ENCODE peak calls at places on chromosome X, in nine cellular contexts. I is posterior cingulate gyrus; Z is AG20443; U is stimulated activated CD4-positive, alpha-beta T cell treated with anti-CD3 and anti-CD28 coated beads, Interleukin-15, amount 100 ng/mL, for 1 hour; G is tibial artery; J is WTC11; P is HTR-8/SVneo; A is CD8-positive, alpha-beta T cell; T is left ventricle myocardium inferior. X is an unnamed sample.

GRCh38 chrX:113400193-113400704 is 559.6 kb upstream of the AMOT start:
- DNase-seq in I (no peak), Z (no peak), U (no peak), G (no peak), J (no peak), P (no peak), A (no peak), T (no peak), X (no peak)

GRCh38 chrX:128653524-128653923 is 601.3 kb upstream of the ACTRT1 start:
- DNase-seq in I (no peak), Z (no peak), U (no peak), G (no peak), J (no peak), P (no peak), A (no peak), T (no peak), X (no peak)

GRCh38 chrX:41045960-41046567 is 39.2 kb upstream of the USP9X start:
- DNase-seq in I (no peak), Z (peak; percentile 31), U (no peak), G (no peak), J (no peak), P (no peak), A (no peak), T (no peak), X (peak; percentile 85)

GRCh38 chrX:44012484-44013096 is 39.4 kb upstream of the NDP start:
- DNase-seq in I (no peak), Z (peak; percentile 63), U (peak; percentile 4), G (peak; percentile 66), J (no peak), P (peak; percentile 48), A (no peak), T (peak; percentile 18), X (peak; percentile 65)

GRCh38 chrX:69603566-69604194 is 12.2 kb upstream of the EDA start:
- DNase-seq in I (no peak), Z (no peak), U (no peak), G (no peak), J (no peak), P (no peak), A (no peak), T (no peak), X (peak; percentile 15)

GRCh38 chrX:69257504-69258127 is 92.4 kb upstream of the PJA1 start:
- DNase-seq in I (no peak), Z (no peak), U (no peak), G (no peak), J (no peak), P (no peak), A (no peak), T (no peak), X (no peak)

GRCh38 chrX:131067216-131067615 is 9.1 kb downstream of the ARHGAP36 start:
- DNase-seq in I (no peak), Z (no peak), U (no peak), G (no peak), J (peak; percentile 31), P (no peak), A (no peak), T (no peak), X (no peak)

GRCh38 chrX:48957477-48957826 is at the start of gene OTUD5:
- DNase-seq in I (peak; percentile 61), Z (peak; percentile 55), U (peak; percentile 43), G (peak; percentile 79), J (no peak), P (peak; percentile 41), A (peak; percentile 62), T (peak; percentile 51), X (no peak)

GRCh38 chrX:134025986-134026731 is 40.8 kb upstream of the GPC3 start:
- DNase-seq in I (no peak), Z (no peak), U (no peak), G (no peak), J (peak; percentile 11), P (no peak), A (no peak), T (no peak), X (no peak)

GRCh38 chrX:35664838-35665237 is 133.3 kb upstream of the MAGEB16 start:
- DNase-seq in I (no peak), Z (no peak), U (no peak), G (no peak), J (no peak), P (no peak), A (no peak), T (no peak), X (no peak)

GRCh38 chrX:72475952-72476668 is 96.5 kb downstream of the HDAC8 start:
- DNase-seq in I (no peak), Z (no peak), U (no peak), G (no peak), J (no peak), P (no peak), A (no peak), T (no peak), X (peak; percentile 46)

GRCh38 chrX:63918611-63919010 is 133.6 kb upstream of the ARHGEF9 start:
- DNase-seq in I (no peak), Z (peak; percentile 38), U (no peak), G (no peak), J (peak; percentile 13), P (no peak), A (no peak), T (no peak), X (no peak)

GRCh38 chrX:108224218-108224617 is 132.6 kb downstream of the ATG4A start:
- DNase-seq in I (no peak), Z (no peak), U (no peak), G (no peak), J (no peak), P (no peak), A (no peak), T (no peak), X (no peak)

GRCh38 chrX:71103110-71103983 is 3.2 kb downstream of the CXorf65 start:
- DNase-seq in I (no peak), Z (no peak), U (no peak), G (no peak), J (peak; percentile 66), P (no peak), A (no peak), T (no peak), X (no peak)

GRCh38 chrX:150870059-150870458 is 28.4 kb downstream of the CD99L2 start:
- DNase-seq in I (no peak), Z (no peak), U (no peak), G (no peak), J (no peak), P (no peak), A (no peak), T (no peak), X (no peak)

GRCh38 chrX:135688137-135688536 is 25.3 kb upstream of the CT45A1 start:
- DNase-seq in I (no peak), Z (no peak), U (no peak), G (no peak), J (peak; percentile 57), P (no peak), A (no peak), T (no peak), X (no peak)

GRCh38 chrX:137194164-137194563 is 160.4 kb upstream of the GPR101 start:
- DNase-seq in I (no peak), Z (peak; percentile 17), U (no peak), G (no peak), J (peak; percentile 24), P (no peak), A (no peak), T (no peak), X (peak; percentile 27)

GRCh38 chrX:53071604-53072417 is 10.4 kb upstream of the TSPYL2 start:
- DNase-seq in I (no peak), Z (peak; percentile 51), U (peak; percentile 26), G (peak; percentile 88), J (peak; percentile 55), P (peak; percentile 25), A (no peak), T (peak; percentile 51), X (peak; percentile 63)

GRCh38 chrX:9494806-9495205 is 29.9 kb downstream of the TBL1X start:
- DNase-seq in I (no peak), Z (peak; percentile 12), U (no peak), G (no peak), J (no peak), P (no peak), A (no peak), T (no peak), X (peak; percentile 13)

GRCh38 chrX:8919801-8920200 is 114.1 kb downstream of the FAM9B start:
- DNase-seq in I (no peak), Z (no peak), U (no peak), G (no peak), J (no peak), P (no peak), A (no peak), T (no peak), X (no peak)

GRCh38 chrX:13194291-13195103 is 125.4 kb downstream of the ATXN3L start:
- DNase-seq in I (no peak), Z (no peak), U (no peak), G (no peak), J (no peak), P (no peak), A (no peak), T (no peak), X (peak; percentile 37)

GRCh38 chrX:109732319-109732779 is 708 bp downstream of the ACSL4 start:
- DNase-seq in I (no peak), Z (peak; percentile 16), U (peak; percentile 1), G (no peak), J (no peak), P (no peak), A (no peak), T (no peak), X (peak; percentile 72)

GRCh38 chrX:153766098-153766817 is 2.2 kb downstream of the PLXNB3 start:
- DNase-seq in I (no peak), Z (peak; percentile 71), U (no peak), G (no peak), J (no peak), P (peak; percentile 63), A (no peak), T (no peak), X (peak; percentile 76)

GRCh38 chrX:1443496-1444075 is 9.1 kb downstream of the ASMTL start:
- DNase-seq in I (no peak), Z (no peak), U (no peak), G (peak; percentile 48), J (peak; percentile 7), P (no peak), A (no peak), T (no peak), X (no peak)

GRCh38 chrX:66030505-66031317 is 9.2 kb downstream of the VSIG4 start:
- DNase-seq in I (no peak), Z (peak; percentile 15), U (no peak), G (no peak), J (peak; percentile 19), P (no peak), A (no peak), T (no peak), X (no peak)

GRCh38 chrX:9880912-9881311 is 86.2 kb upstream of the CLDN34 start:
- DNase-seq in I (no peak), Z (no peak), U (no peak), G (no peak), J (no peak), P (no peak), A (no peak), T (no peak), X (no peak)

GRCh38 chrX:55908685-55909212 is 191.2 kb downstream of the RRAGB start:
- DNase-seq in I (no peak), Z (peak; percentile 31), U (no peak), G (no peak), J (peak; percentile 15), P (no peak), A (no peak), T (no peak), X (peak; percentile 1)

GRCh38 chrX:28135378-28136047 is 154.3 kb upstream of the DCAF8L1 start:
- DNase-seq in I (no peak), Z (no peak), U (no peak), G (no peak), J (no peak), P (no peak), A (no peak), T (no peak), X (peak; percentile 73)

GRCh38 chrX:37409278-37409677 is 60.1 kb downstream of the PRRG1 start:
- DNase-seq in I (no peak), Z (no peak), U (no peak), G (no peak), J (no peak), P (no peak), A (no peak), T (no peak), X (no peak)

GRCh38 chrX:17738002-17738713 is 865 bp downstream of the SCML1 start:
- DNase-seq in I (no peak), Z (peak; percentile 9), U (peak; percentile 3), G (peak; percentile 77), J (peak; percentile 35), P (no peak), A (peak; percentile 4), T (peak; percentile 24), X (peak; percentile 52)

GRCh38 chrX:10617964-10618342 is 2.4 kb downstream of the MID1 start:
- DNase-seq in I (no peak), Z (no peak), U (no peak), G (no peak), J (no peak), P (peak; percentile 25), A (no peak), T (no peak), X (no peak)

X was measured in fibroblast of lung.